ENCODE peak calls at places on chromosome 3, in nine cellular contexts. W, X, G, V, M, D, O, K and E are unnamed samples.

GRCh38 chr3:196192036-196193001 is 18.9 kb downstream of the ZDHHC19 start:
- DNase-seq in W (no peak), X (no peak), G (no peak), V (peak), M (peak), D (peak), O (no peak), K (no peak), E (no peak)

GRCh38 chr3:24521306-24522154 is 26.9 kb upstream of the THRB start:
- DNase-seq in W (no peak), X (peak), G (no peak), V (no peak), M (peak), D (no peak), O (peak), K (no peak), E (no peak)

GRCh38 chr3:72346526-72346926 is 501.7 kb downstream of the SHQ1 start:
- DNase-seq in W (peak), X (no peak), G (no peak), V (no peak), M (peak), D (no peak), O (no peak), K (peak), E (no peak)

GRCh38 chr3:119295816-119296484 is 1.8 kb downstream of the ARHGAP31 start:
- DNase-seq in W (no peak), X (no peak), G (no peak), V (no peak), M (no peak), D (no peak), O (no peak), K (no peak), E (peak)

GRCh38 chr3:174419216-174419615 is 439.9 kb upstream of the NAALADL2 start:
- DNase-seq in W (no peak), X (no peak), G (no peak), V (no peak), M (no peak), D (no peak), O (no peak), K (no peak), E (no peak)

GRCh38 chr3:88188436-88188835 is 38.7 kb downstream of the C3orf38 start:
- DNase-seq in W (no peak), X (no peak), G (no peak), V (no peak), M (peak), D (no peak), O (no peak), K (no peak), E (no peak)

GRCh38 chr3:50625879-50626182 is 8.9 kb downstream of the MAPKAPK3 start:
- DNase-seq in W (no peak), X (peak), G (no peak), V (no peak), M (no peak), D (no peak), O (no peak), K (no peak), E (no peak)

GRCh38 chr3:186097663-186098451 is 11.0 kb downstream of the ETV5 start:
- DNase-seq in W (no peak), X (peak), G (no peak), V (no peak), M (peak), D (peak), O (peak), K (no peak), E (no peak)

GRCh38 chr3:194099215-194099614 is 36.7 kb upstream of the HES1 start:
- DNase-seq in W (no peak), X (no peak), G (no peak), V (no peak), M (no peak), D (no peak), O (no peak), K (no peak), E (no peak)

GRCh38 chr3:101070260-101071121 is 77.3 kb upstream of the ABI3BP start:
- DNase-seq in W (peak), X (peak), G (peak), V (peak), M (peak), D (peak), O (peak), K (no peak), E (peak)

GRCh38 chr3:43371494-43371893 is 85.2 kb downstream of the SNRK start:
- DNase-seq in W (no peak), X (no peak), G (no peak), V (no peak), M (no peak), D (no peak), O (no peak), K (no peak), E (no peak)

GRCh38 chr3:99938270-99938955 is 120.8 kb downstream of the CMSS1 start:
- DNase-seq in W (no peak), X (no peak), G (no peak), V (no peak), M (no peak), D (no peak), O (no peak), K (no peak), E (peak)

GRCh38 chr3:32816439-32817194 is 1.2 kb upstream of the TRIM71 start:
- DNase-seq in W (peak), X (peak), G (no peak), V (no peak), M (no peak), D (no peak), O (peak), K (peak), E (peak)

GRCh38 chr3:47799733-47800132 is 3.2 kb upstream of the DHX30 start:
- DNase-seq in W (no peak), X (no peak), G (no peak), V (no peak), M (no peak), D (no peak), O (no peak), K (no peak), E (no peak)

GRCh38 chr3:194711913-194712312 is 26.2 kb downstream of the FAM43A start:
- DNase-seq in W (peak), X (no peak), G (no peak), V (no peak), M (peak), D (no peak), O (no peak), K (peak), E (no peak)

GRCh38 chr3:13414040-13414729 is 5.9 kb downstream of the NUP210 start:
- DNase-seq in W (no peak), X (no peak), G (no peak), V (peak), M (peak), D (no peak), O (no peak), K (no peak), E (peak)

GRCh38 chr3:18432752-18433151 is 7.6 kb upstream of the SATB1 start:
- DNase-seq in W (no peak), X (no peak), G (no peak), V (no peak), M (no peak), D (no peak), O (no peak), K (no peak), E (no peak)

GRCh38 chr3:152243301-152243711 is 25.4 kb upstream of the MBNL1 start:
- DNase-seq in W (no peak), X (no peak), G (no peak), V (no peak), M (no peak), D (no peak), O (no peak), K (no peak), E (no peak)

GRCh38 chr3:141047168-141047567 is 4.0 kb upstream of the SPSB4 start:
- DNase-seq in W (no peak), X (no peak), G (no peak), V (no peak), M (no peak), D (no peak), O (no peak), K (no peak), E (no peak)